ENCODE peak calls at places on chromosomes 4 and X, in four cellular contexts. W is IMR-90, Y is mesendoderm, F is H1. P is an unnamed sample.
A peak's percentile ranks its signal among the peaks of the same experiment; 100 is the strongest.

GRCh38 chr4:81504685-81505598 is 33.2 kb upstream of the RASGEF1B start:
- DNase-seq in W (no peak), Y (no peak), F (no peak), P (no peak)

GRCh38 chrX:53732797-53733196 is 46.3 kb upstream of the HUWE1 start:
- DNase-seq in W (no peak), Y (no peak), F (no peak), P (no peak)

GRCh38 chr4:164095313-164096110 is 601.0 kb downstream of the TMA16 start:
- DNase-seq in W (no peak), Y (no peak), F (no peak), P (no peak)

GRCh38 chr4:151117371-151117962 is 18.0 kb downstream of the RPS3A start:
- DNase-seq in W (peak; percentile 69), Y (peak; percentile 81), F (peak; percentile 78), P (peak; percentile 65)

GRCh38 chrX:22699591-22700091 is 300.1 kb upstream of the DDX53 start:
- DNase-seq in W (peak; percentile 90), Y (peak; percentile 18), F (no peak), P (no peak)

GRCh38 chrX:123499787-123500186 is 233.1 kb downstream of the THOC2 start:
- DNase-seq in W (no peak), Y (no peak), F (no peak), P (no peak)

GRCh38 chr4:109590841-109591357 is 30.9 kb downstream of the MCUB start:
- DNase-seq in W (no peak), Y (no peak), F (no peak), P (no peak)

GRCh38 chrX:68834371-68835103 is 5.7 kb downstream of the EFNB1 start:
- DNase-seq in W (no peak), Y (no peak), F (peak; percentile 6), P (peak; percentile 4)

GRCh38 chrX:10725071-10725470 is 104.7 kb upstream of the MID1 start:
- DNase-seq in W (peak; percentile 4), Y (peak; percentile 28), F (no peak), P (no peak)

GRCh38 chr4:101970555-101970954 is 180.0 kb downstream of the BANK1 start:
- DNase-seq in W (no peak), Y (no peak), F (no peak), P (no peak)
- H3K18ac ChIP-seq in W (no peak overlapping the region), Y (no peak overlapping the region), F (no peak overlapping the region), P (no peak overlapping the region)

DNA sequence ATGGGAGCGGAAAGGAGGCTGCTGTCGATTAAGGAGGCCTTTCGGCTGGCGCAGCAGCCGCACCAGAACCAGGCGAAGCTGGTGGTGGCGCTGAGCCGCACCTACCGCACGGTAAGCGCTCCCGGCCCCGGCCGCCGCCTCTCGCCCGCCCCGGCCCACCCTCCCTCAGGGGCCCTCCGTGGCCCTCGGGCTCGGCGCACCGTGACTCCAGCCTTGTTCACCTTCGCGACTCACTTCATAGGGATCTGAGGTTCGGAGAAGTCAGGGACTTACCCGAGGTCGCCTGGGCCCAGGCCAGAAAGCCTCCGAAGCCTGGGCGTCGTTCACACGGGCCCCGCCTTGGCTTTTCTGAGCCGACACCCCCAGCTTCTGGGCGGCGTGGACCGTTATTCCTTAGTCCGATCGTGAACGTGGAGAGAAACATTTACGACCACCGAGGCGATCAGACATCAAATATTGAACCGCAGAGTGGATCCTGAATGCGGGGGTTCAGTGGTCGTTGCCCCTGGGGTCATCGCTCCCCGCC is 362 bp downstream of the NCAPG start:
- DNase-seq in W (no peak), Y (no peak), F (peak; percentile 48), P (no peak)
- H3K56ac ChIP-seq in W (peak overlapping the region; percentile 22), Y (peak overlapping the region; percentile 99), F (peak overlapping the region; percentile 82), P (no peak overlapping the region)

GRCh38 chrX:101977091-101977490 is 45.3 kb upstream of the ZMAT1 start:
- DNase-seq in W (no peak), Y (no peak), F (no peak), P (no peak)
- H3K18ac ChIP-seq in W (no peak overlapping the region), Y (no peak overlapping the region), F (no peak overlapping the region), P (no peak overlapping the region)

GRCh38 chr4:35315419-35315818 is 928.9 kb downstream of the ARAP2 start:
- DNase-seq in W (no peak), Y (no peak), F (no peak), P (no peak)
- H3K56ac ChIP-seq in W (no peak overlapping the region), Y (no peak overlapping the region), F (no peak overlapping the region), P (no peak overlapping the region)

GRCh38 chr4:1992468-1993168 is 16.2 kb downstream of the NELFA start:
- DNase-seq in W (no peak), Y (peak; percentile 84), F (peak; percentile 91), P (peak; percentile 90)
- H3K18ac ChIP-seq in W (no peak overlapping the region), Y (no peak overlapping the region), F (no peak overlapping the region), P (no peak overlapping the region)

DNA sequence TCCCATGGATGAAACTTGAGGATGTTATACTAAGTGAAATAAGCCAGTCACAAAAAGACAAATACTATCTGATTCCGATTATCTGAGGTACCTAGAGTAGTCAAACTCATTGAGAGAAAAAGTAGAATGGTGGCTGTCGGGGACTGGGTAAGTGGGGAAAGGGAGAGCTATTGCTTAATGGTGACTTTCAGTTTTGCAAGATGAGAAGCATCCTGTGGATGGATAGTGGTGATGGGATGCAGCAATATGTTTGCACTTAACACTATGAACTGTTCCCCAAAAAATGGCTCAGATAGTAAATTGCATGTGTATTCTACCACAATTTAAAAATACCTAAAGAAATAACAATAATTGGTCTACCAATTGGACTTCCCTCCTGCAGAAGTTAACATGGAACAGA is 181.5 kb downstream of the SHROOM3 start:
- DNase-seq in W (no peak), Y (no peak), F (no peak), P (no peak)
- H3K56ac ChIP-seq in W (no peak overlapping the region), Y (no peak overlapping the region), F (no peak overlapping the region), P (no peak overlapping the region)

DNA sequence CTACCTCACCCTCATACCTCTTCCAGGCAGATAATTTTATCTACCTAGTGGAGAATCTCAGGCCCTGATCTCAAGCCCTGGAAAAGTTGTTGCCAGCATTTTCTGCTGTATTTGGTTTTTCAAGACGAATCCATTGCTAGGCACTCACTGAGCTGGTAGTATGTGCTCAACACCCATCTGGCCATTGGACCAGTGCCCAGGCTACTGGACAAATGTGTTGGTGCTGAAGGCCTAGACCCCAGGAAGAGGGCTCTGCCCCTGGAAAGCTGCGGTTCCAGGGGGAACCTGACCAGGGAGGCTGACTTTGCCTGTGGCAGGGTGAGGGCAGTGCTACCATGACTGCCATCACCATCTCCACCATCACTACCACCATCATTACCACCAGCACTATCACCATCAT is 72.4 kb downstream of the PSAPL1 start:
- DNase-seq in W (no peak), Y (no peak), F (no peak), P (no peak)
- H3K18ac ChIP-seq in W (no peak overlapping the region), Y (no peak overlapping the region), F (no peak overlapping the region), P (no peak overlapping the region)